ENCODE peak calls at places on chromosome 3, in five cellular contexts. One of them, this sample, is unnamed.

GRCh38 chr3:133835961-133836360 is 30.3 kb downstream of the SRPRB start:
- DNase-seq in heart left ventricle: no peak
- DNase-seq in Calu3: no peak
- DNase-seq in NCI-H187: no peak
- DNase-seq in activated T-cell treated with anti-CD3 and anti-CD28 coated beads for 48 hours: no peak
- DNase-seq in this sample: no peak

GRCh38 chr3:117017135-117017990 is 307.8 kb downstream of the TUSC7 start:
- DNase-seq in heart left ventricle: no peak
- DNase-seq in Calu3: no peak
- DNase-seq in NCI-H187: no peak
- DNase-seq in activated T-cell treated with anti-CD3 and anti-CD28 coated beads for 48 hours: no peak
- DNase-seq in this sample: no peak

GRCh38 chr3:95926904-95927501 is 887.4 kb upstream of the EPHA6 start:
- DNase-seq in activated T-cell treated with anti-CD3 and anti-CD28 coated beads for 48 hours: no peak
- DNase-seq in heart left ventricle: no peak
- DNase-seq in NCI-H187: no peak
- DNase-seq in Calu3: no peak
- DNase-seq in this sample: no peak

GRCh38 chr3:2826453-2826852 is 283.7 kb downstream of the IL5RA start:
- DNase-seq in activated T-cell treated with anti-CD3 and anti-CD28 coated beads for 48 hours: no peak
- DNase-seq in NCI-H187: no peak
- DNase-seq in Calu3: no peak
- DNase-seq in heart left ventricle: no peak
- DNase-seq in this sample: no peak

GRCh38 chr3:141372656-141373055 is 4.4 kb downstream of the ZBTB38 start:
- DNase-seq in NCI-H187: no peak
- DNase-seq in activated T-cell treated with anti-CD3 and anti-CD28 coated beads for 48 hours: no peak
- DNase-seq in Calu3: no peak
- DNase-seq in heart left ventricle: no peak
- DNase-seq in this sample: no peak

GRCh38 chr3:48112813-48113212 is 75.4 kb downstream of the CDC25A start:
- DNase-seq in Calu3: no peak
- DNase-seq in heart left ventricle: no peak
- DNase-seq in NCI-H187: no peak
- DNase-seq in activated T-cell treated with anti-CD3 and anti-CD28 coated beads for 48 hours: no peak
- DNase-seq in this sample: no peak

GRCh38 chr3:177599331-177599730 is 402.0 kb upstream of the TBL1XR1 start:
- DNase-seq in heart left ventricle: no peak
- DNase-seq in activated T-cell treated with anti-CD3 and anti-CD28 coated beads for 48 hours: no peak
- DNase-seq in NCI-H187: no peak
- DNase-seq in Calu3: no peak
- DNase-seq in this sample: no peak

GRCh38 chr3:188421836-188422540 is 268.0 kb downstream of the LPP start:
- DNase-seq in heart left ventricle: no peak
- DNase-seq in Calu3: no peak
- DNase-seq in NCI-H187: no peak
- DNase-seq in activated T-cell treated with anti-CD3 and anti-CD28 coated beads for 48 hours: no peak
- DNase-seq in this sample: peak; percentile 16

GRCh38 chr3:38137615-38138346 is 680 bp upstream of the MYD88 start:
- DNase-seq in activated T-cell treated with anti-CD3 and anti-CD28 coated beads for 48 hours: no peak
- DNase-seq in NCI-H187: no peak
- DNase-seq in heart left ventricle: peak; percentile 70
- DNase-seq in Calu3: no peak
- DNase-seq in this sample: no peak

GRCh38 chr3:133926736-133927542 is 31.3 kb upstream of the RAB6B start:
- DNase-seq in activated T-cell treated with anti-CD3 and anti-CD28 coated beads for 48 hours: no peak
- DNase-seq in NCI-H187: no peak
- DNase-seq in heart left ventricle: no peak
- DNase-seq in Calu3: peak; percentile 12
- DNase-seq in this sample: no peak

GRCh38 chr3:140244893-140245292 is 309.9 kb downstream of the CLSTN2 start:
- DNase-seq in NCI-H187: no peak
- DNase-seq in activated T-cell treated with anti-CD3 and anti-CD28 coated beads for 48 hours: no peak
- DNase-seq in Calu3: no peak
- DNase-seq in heart left ventricle: no peak
- DNase-seq in this sample: no peak

GRCh38 chr3:134392336-134392983 is 18.2 kb upstream of the AMOTL2 start:
- DNase-seq in heart left ventricle: no peak
- DNase-seq in Calu3: no peak
- DNase-seq in NCI-H187: no peak
- DNase-seq in activated T-cell treated with anti-CD3 and anti-CD28 coated beads for 48 hours: no peak
- DNase-seq in this sample: no peak

GRCh38 chr3:16307832-16308531 is 43.0 kb downstream of the OXNAD1 start:
- DNase-seq in heart left ventricle: no peak
- DNase-seq in activated T-cell treated with anti-CD3 and anti-CD28 coated beads for 48 hours: no peak
- DNase-seq in NCI-H187: no peak
- DNase-seq in Calu3: no peak
- DNase-seq in this sample: no peak

GRCh38 chr3:159771865-159772611 is 216.6 kb upstream of the IL12A start:
- DNase-seq in heart left ventricle: no peak
- DNase-seq in NCI-H187: no peak
- DNase-seq in Calu3: no peak
- DNase-seq in activated T-cell treated with anti-CD3 and anti-CD28 coated beads for 48 hours: no peak
- DNase-seq in this sample: no peak

GRCh38 chr3:123712077-123712860 is 127.4 kb upstream of the HACD2 start:
- DNase-seq in Calu3: no peak
- DNase-seq in NCI-H187: no peak
- DNase-seq in heart left ventricle: no peak
- DNase-seq in activated T-cell treated with anti-CD3 and anti-CD28 coated beads for 48 hours: no peak
- DNase-seq in this sample: no peak

This sample was measured in putamen.